ENCODE peak calls at places on chromosomes 16 and 17, in ten cellular contexts. H is PC-9; Z is NK-92 treated with Interleukin-12 subunit alpha and Interleukin-12 subunit beta, amount 100 ng/mL, for 24 hours; G is B cell; I is skeletal muscle cell; P is HTR-8/SVneo; W is effector memory CD8-positive, alpha-beta T cell; Y is hepatic stellate cell; U is anterior cingulate cortex; X is HS-5. A is an unnamed sample.

GRCh38 chr17:57670769-57671545 is 74.1 kb downstream of the CCDC182 start:
- DNase-seq in H (no peak), Z (no peak), G (no peak), I (no peak), P (no peak), W (no peak), Y (no peak), U (no peak), X (no peak), A (no peak)

GRCh38 chr16:69399361-69399760 is 13.6 kb upstream of the TERF2 start:
- DNase-seq in H (no peak), Z (no peak), G (no peak), I (no peak), P (no peak), W (no peak), Y (no peak), U (no peak), X (no peak), A (no peak)

GRCh38 chr17:77419095-77419494 is 278.3 kb downstream of the SEC14L1 start:
- DNase-seq in H (no peak), Z (no peak), G (no peak), I (no peak), P (no peak), W (no peak), Y (no peak), U (no peak), X (no peak), A (no peak)

GRCh38 chr17:4715071-4715749 is 4.8 kb downstream of the ARRB2 start:
- DNase-seq in H (no peak), Z (no peak), G (peak), I (no peak), P (no peak), W (peak), Y (no peak), U (no peak), X (no peak), A (no peak)

GRCh38 chr17:53629188-53629587 is 193.5 kb upstream of the KIF2B start:
- DNase-seq in H (no peak), Z (no peak), G (no peak), I (no peak), P (no peak), W (no peak), Y (no peak), U (no peak), X (peak), A (no peak)

GRCh38 chr16:84483882-84484565 is 20.4 kb downstream of the MEAK7 start:
- DNase-seq in H (no peak), Z (no peak), G (no peak), I (no peak), P (no peak), W (no peak), Y (no peak), U (no peak), X (no peak), A (no peak)

GRCh38 chr17:28384281-28385036 is 13.0 kb downstream of the SARM1 start:
- DNase-seq in H (peak), Z (no peak), G (peak), I (no peak), P (no peak), W (peak), Y (no peak), U (no peak), X (no peak), A (no peak)

GRCh38 chr16:51159296-51159695 is 8.2 kb upstream of the SALL1 start:
- DNase-seq in H (no peak), Z (no peak), G (no peak), I (no peak), P (no peak), W (no peak), Y (no peak), U (no peak), X (no peak), A (no peak)

GRCh38 chr17:47615766-47616424 is 33.8 kb upstream of the KPNB1 start:
- DNase-seq in H (no peak), Z (no peak), G (peak), I (no peak), P (peak), W (peak), Y (no peak), U (no peak), X (peak), A (no peak)

GRCh38 chr17:61253293-61253801 is 146.3 kb upstream of the TBX2 start:
- DNase-seq in H (no peak), Z (no peak), G (no peak), I (no peak), P (no peak), W (no peak), Y (no peak), U (no peak), X (no peak), A (no peak)

GRCh38 chr16:85251225-85251760 is 139.0 kb upstream of the CIBAR2 start:
- DNase-seq in H (no peak), Z (no peak), G (no peak), I (no peak), P (no peak), W (no peak), Y (no peak), U (peak), X (no peak), A (no peak)

GRCh38 chr16:2095315-2095853 is 40.3 kb downstream of the PKD1 start:
- DNase-seq in H (no peak), Z (no peak), G (no peak), I (no peak), P (no peak), W (no peak), Y (no peak), U (no peak), X (no peak), A (no peak)

GRCh38 chr16:749010-749409 is 8.2 kb upstream of the CIAO3 start:
- DNase-seq in H (no peak), Z (no peak), G (no peak), I (peak), P (no peak), W (no peak), Y (peak), U (no peak), X (peak), A (no peak)

GRCh38 chr16:66508261-66508913 is 41.5 kb downstream of the TK2 start:
- DNase-seq in H (peak), Z (no peak), G (no peak), I (no peak), P (no peak), W (no peak), Y (no peak), U (no peak), X (no peak), A (no peak)

GRCh38 chr17:41413353-41413752 is 11.0 kb downstream of the KRT37 start:
- DNase-seq in H (no peak), Z (no peak), G (no peak), I (no peak), P (no peak), W (no peak), Y (no peak), U (no peak), X (no peak), A (no peak)

GRCh38 chr17:49552070-49552751 is 23.5 kb upstream of the NXPH3 start:
- DNase-seq in H (no peak), Z (no peak), G (peak), I (no peak), P (no peak), W (no peak), Y (no peak), U (no peak), X (no peak), A (no peak)

GRCh38 chr17:29584452-29585079 is 4.9 kb downstream of the GIT1 start:
- DNase-seq in H (no peak), Z (no peak), G (peak), I (no peak), P (no peak), W (no peak), Y (no peak), U (no peak), X (no peak), A (peak)

GRCh38 chr17:66313995-66314659 is 11.7 kb downstream of the PRKCA start:
- DNase-seq in H (no peak), Z (no peak), G (no peak), I (no peak), P (no peak), W (no peak), Y (no peak), U (no peak), X (no peak), A (no peak)

GRCh38 chr16:1494129-1494640 is 1.0 kb downstream of the TELO2 start:
- DNase-seq in H (peak), Z (no peak), G (no peak), I (peak), P (peak), W (no peak), Y (peak), U (no peak), X (no peak), A (no peak)

GRCh38 chr17:7997186-7997585 is 5.2 kb upstream of the GUCY2D start:
- DNase-seq in H (peak), Z (no peak), G (no peak), I (no peak), P (no peak), W (no peak), Y (no peak), U (no peak), X (no peak), A (no peak)

GRCh38 chr17:68489919-68490318 is 22.3 kb upstream of the PRKAR1A start:
- DNase-seq in H (no peak), Z (no peak), G (no peak), I (no peak), P (no peak), W (no peak), Y (no peak), U (no peak), X (no peak), A (no peak)

GRCh38 chr17:50785942-50786570 is 18.7 kb upstream of the ANKRD40CL start:
- DNase-seq in H (no peak), Z (no peak), G (no peak), I (peak), P (no peak), W (no peak), Y (peak), U (peak), X (no peak), A (peak)

GRCh38 chr17:39365252-39365651 is 36.2 kb downstream of the FBXL20 start:
- DNase-seq in H (no peak), Z (no peak), G (no peak), I (peak), P (no peak), W (no peak), Y (peak), U (no peak), X (no peak), A (no peak)

GRCh38 chr16:12951392-12951791 is 50.0 kb downstream of the SHISA9 start:
- DNase-seq in H (no peak), Z (no peak), G (no peak), I (no peak), P (no peak), W (no peak), Y (no peak), U (no peak), X (no peak), A (no peak)

GRCh38 chr17:32007463-32008298 is 498 bp downstream of the LRRC37B start:
- DNase-seq in H (peak), Z (peak), G (peak), I (no peak), P (peak), W (no peak), Y (peak), U (peak), X (peak), A (peak)

GRCh38 chr16:10494343-10495030 is 85.9 kb downstream of the EMP2 start:
- DNase-seq in H (no peak), Z (no peak), G (no peak), I (no peak), P (no peak), W (no peak), Y (no peak), U (no peak), X (no peak), A (no peak)

A was measured in amygdala.